ENCODE peak calls at places on chromosomes 13 and 19, in eight cellular contexts. Y is heart left ventricle, G is tibial nerve, C is uterus, H is A549, K is stomach, Z is thyroid gland, B is suprapubic skin. A is an unnamed sample.

GRCh38 chr13:76012091-76012721 is 376.1 kb downstream of the LMO7 start:
- DNase-seq in Y (no peak), H (no peak), K (no peak), B (no peak), Z (no peak), G (no peak), C (no peak), A (no peak)

GRCh38 chr19:19459707-19460251 is 54.3 kb downstream of the GATAD2A start:
- DNase-seq in C (no peak), B (no peak), H (no peak), G (no peak), K (peak; percentile 41), Z (no peak), Y (peak; percentile 62), A (no peak)

GRCh38 chr19:12484011-12484370 is 625 bp downstream of the ZNF709 start:
- DNase-seq in B (no peak), C (no peak), G (no peak), H (no peak), K (no peak), Y (no peak), Z (no peak), A (no peak)

GRCh38 chr19:47280183-47280797 is 5.6 kb downstream of the INAFM1 start:
- DNase-seq in B (no peak), Z (peak; percentile 19), C (peak; percentile 36), K (peak; percentile 45), H (peak; percentile 49), Y (no peak), G (no peak), A (no peak)

GRCh38 chr19:21910318-21910717 is 74.3 kb upstream of the ZNF43 start:
- DNase-seq in K (no peak), Z (no peak), G (no peak), B (no peak), Y (no peak), H (no peak), C (no peak), A (no peak)

GRCh38 chr13:114047358-114047881 is 73.5 kb upstream of the C13orf46 start:
- DNase-seq in B (no peak), C (peak; percentile 61), Y (no peak), H (no peak), G (no peak), K (no peak), Z (peak; percentile 54), A (peak; percentile 54)

GRCh38 chr13:28819748-28820098 is 416 bp upstream of the MTUS2 start:
- DNase-seq in G (no peak), H (peak; percentile 15), Z (peak; percentile 49), C (no peak), B (no peak), K (peak; percentile 27), Y (peak; percentile 79), A (no peak)

GRCh38 chr13:21074601-21075302 is 13.4 kb upstream of the LATS2 start:
- DNase-seq in C (peak; percentile 55), H (no peak), G (peak; percentile 22), Z (no peak), Y (peak; percentile 61), B (peak; percentile 76), K (no peak), A (peak; percentile 33)

GRCh38 chr13:45873491-45874360 is 22.2 kb upstream of the SIAH3 start:
- DNase-seq in Z (no peak), G (no peak), H (no peak), B (no peak), C (no peak), K (no peak), Y (no peak), A (no peak)

GRCh38 chr13:25468330-25469178 is 96.8 kb downstream of the ATP8A2 start:
- DNase-seq in G (no peak), Z (no peak), H (peak; percentile 15), C (no peak), K (no peak), Y (no peak), B (no peak), A (no peak)

GRCh38 chr13:85277753-85278152 is 521.5 kb downstream of the SLITRK6 start:
- DNase-seq in B (no peak), H (peak; percentile 5), K (no peak), Z (no peak), C (no peak), Y (no peak), G (no peak), A (no peak)

GRCh38 chr19:49097453-49098288 is 12.4 kb downstream of the SNRNP70 start:
- DNase-seq in C (peak; percentile 69), Z (peak; percentile 72), K (peak; percentile 82), H (peak; percentile 89), B (no peak), G (peak; percentile 71), Y (peak; percentile 62), A (peak; percentile 76)

GRCh38 chr13:95862401-95862800 is 185.5 kb downstream of the DNAJC3 start:
- DNase-seq in C (no peak), Y (no peak), K (no peak), Z (no peak), G (no peak), B (no peak), H (no peak), A (no peak)

GRCh38 chr19:18419195-18419698 is at the start of gene SSBP4:
- DNase-seq in B (no peak), Z (peak; percentile 70), G (peak; percentile 66), K (peak; percentile 76), Y (peak; percentile 85), H (no peak), C (peak; percentile 80), A (peak; percentile 86)

DNA sequence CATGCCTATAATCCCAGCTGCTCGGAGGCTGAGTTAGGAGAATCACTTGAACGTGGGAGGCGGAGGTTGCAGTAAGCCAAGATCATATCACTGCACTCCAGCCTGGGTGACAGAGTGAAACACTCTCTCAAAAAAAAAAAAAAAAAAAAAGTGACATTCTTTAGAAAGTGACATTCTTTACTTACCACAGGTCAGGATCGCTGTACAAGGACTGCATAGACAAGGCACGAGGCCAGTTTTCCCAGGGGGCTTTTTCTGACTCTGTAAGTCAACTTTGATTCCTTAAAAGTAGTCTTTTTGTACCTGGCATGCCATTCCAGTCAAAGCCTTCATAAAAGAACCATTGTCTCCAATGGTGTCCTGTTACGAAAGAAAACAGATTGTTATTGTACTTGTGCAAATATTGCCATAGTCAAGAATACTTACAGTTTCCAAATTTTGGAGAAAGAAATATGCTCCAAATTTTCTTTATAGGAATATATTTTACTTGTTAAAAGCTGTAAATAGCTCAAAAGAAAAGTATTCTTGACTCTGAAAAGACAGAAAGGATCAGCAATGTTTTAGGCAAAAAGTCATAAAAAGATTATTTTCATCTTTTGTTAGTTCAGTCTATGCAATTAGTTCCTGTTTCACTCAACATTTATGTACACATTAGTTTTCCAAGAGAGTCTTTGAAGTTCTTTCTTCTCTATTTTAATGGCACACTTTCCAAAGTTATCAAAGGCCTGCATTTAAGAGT is 39.3 kb downstream of the CEACAM1 start:
- DNase-seq in K (no peak), G (no peak), Y (no peak), Z (peak; percentile 60), C (no peak), H (no peak), B (no peak), A (no peak)
- TF ChIP-seq CTCF in K (no peak), G (no peak), Y (no peak), Z (no peak), C (no peak), H (no peak), B (no peak), A (no peak)

DNA sequence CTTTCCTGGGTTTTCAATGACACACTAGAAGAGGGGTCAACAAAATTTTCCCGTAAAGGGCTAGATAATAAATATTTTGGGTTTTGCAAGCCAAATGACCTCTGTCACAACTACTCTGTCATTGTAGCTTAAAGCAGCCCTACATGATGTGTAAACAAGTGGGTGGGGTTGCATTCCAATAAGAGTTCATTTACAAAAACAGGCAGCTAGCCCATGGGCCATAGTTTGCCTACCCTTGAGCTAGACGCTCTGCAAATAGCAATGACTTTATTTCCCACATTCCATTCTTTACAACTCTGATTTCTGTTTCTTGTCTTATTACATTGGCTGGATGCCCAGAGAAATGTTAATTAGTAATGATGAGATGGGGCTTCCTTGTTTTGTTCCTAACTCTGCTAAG is 76.0 kb downstream of the ZNF557 start:
- DNase-seq in H (no peak), Y (no peak), Z (no peak), G (no peak), B (no peak), K (no peak), C (no peak), A (peak; percentile 1)
- H3K27ac ChIP-seq in H (no peak overlapping the region), Y (peak overlapping the region; percentile 30), Z (no peak overlapping the region), G (no peak overlapping the region), B (no peak overlapping the region), K (no peak overlapping the region), C (no peak overlapping the region), A (no peak overlapping the region)

GRCh38 chr19:11421607-11422098 is 2.5 kb upstream of the RGL3 start:
- DNase-seq in Y (peak; percentile 73), K (peak; percentile 72), H (no peak), G (no peak), C (no peak), B (no peak), Z (peak; percentile 43), A (no peak)

GRCh38 chr19:11423804-11424318 is 4.7 kb upstream of the RGL3 start:
- DNase-seq in C (no peak), H (no peak), K (no peak), Y (peak; percentile 24), G (no peak), Z (peak; percentile 83), B (no peak), A (no peak)

GRCh38 chr19:11420894-11421606 is 1.9 kb upstream of the RGL3 start:
- DNase-seq in B (no peak), C (no peak), G (no peak), Z (peak; percentile 6), K (no peak), Y (peak; percentile 72), H (no peak), A (no peak)

GRCh38 chr19:11423164-11423803 is 4.2 kb upstream of the RGL3 start:
- DNase-seq in K (no peak), Z (no peak), Y (peak; percentile 28), H (no peak), C (no peak), B (no peak), G (no peak), A (no peak)

DNA sequence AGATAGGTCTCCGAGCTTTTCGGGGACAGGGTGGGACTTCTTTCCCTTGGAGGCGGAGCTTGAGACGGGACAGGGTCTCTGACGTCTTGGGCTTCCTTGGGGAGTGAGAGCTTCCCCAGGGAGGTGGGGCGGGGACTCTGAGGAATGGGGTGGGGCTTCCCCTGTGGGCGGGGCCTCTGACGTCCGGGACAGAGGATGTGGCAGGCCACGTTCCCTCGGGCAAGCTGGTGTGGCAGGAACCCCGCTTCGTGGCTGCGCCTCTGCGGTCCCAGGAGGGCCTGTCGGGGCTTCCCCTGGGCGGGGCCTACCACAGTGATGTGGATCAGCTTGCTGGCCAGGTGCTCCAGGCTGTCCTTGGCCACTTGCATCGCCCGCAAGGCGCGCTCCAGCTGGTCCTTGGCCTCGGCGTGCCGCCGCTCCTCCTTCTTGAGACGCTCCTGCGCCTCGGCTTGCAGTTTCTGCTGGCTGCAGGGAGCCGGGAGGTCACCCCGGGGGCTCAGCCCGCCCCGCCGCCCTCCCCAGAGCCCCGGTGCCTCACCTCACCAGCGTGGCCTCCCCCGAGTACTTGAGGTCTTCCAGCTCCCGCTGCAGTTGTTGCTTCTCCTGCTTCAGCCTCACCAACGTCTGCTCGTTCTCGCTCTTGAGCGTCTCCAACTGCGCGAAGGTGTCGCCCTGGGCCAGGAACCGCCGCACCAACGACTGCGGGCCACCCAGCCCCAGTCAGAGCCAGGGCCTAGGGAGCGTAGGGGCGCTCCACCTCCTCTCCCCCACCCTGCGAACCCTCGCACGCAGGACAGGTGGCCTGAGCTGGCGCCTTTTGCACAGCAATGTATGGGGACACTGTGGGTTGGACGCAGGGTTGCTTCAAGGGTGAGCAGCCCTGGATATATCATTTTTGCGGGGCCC is 3.3 kb upstream of the RGL3 start:
- DNase-seq in H (peak; percentile 60), K (peak; percentile 91), Y (peak; percentile 86), G (peak; percentile 56), Z (peak; percentile 89), B (peak; percentile 91), C (peak; percentile 55), A (peak; percentile 66)
- TF ChIP-seq POLR2A in H (no peak), K (no peak), Y (no peak), G (no peak), Z (no peak), B (no peak), C (no peak), A (no peak)

GRCh38 chr19:5563008-5563431 is 4.7 kb downstream of the TINCR start:
- DNase-seq in G (no peak), H (no peak), K (no peak), Z (no peak), Y (no peak), B (no peak), C (no peak), A (no peak)
- TF ChIP-seq CTCF in G (no peak), H (no peak), K (no peak), Z (no peak), Y (no peak), B (no peak), C (no peak), A (no peak)

A was measured in ovary.